ENCODE peak calls at places on chromosomes 11 and 22, in five cellular contexts. K, P, Y, Q and Z are unnamed samples.

GRCh38 chr11:3710485-3711259 is 39.5 kb upstream of the CHRNA10 start:
- DNase-seq in K (no peak), P (no peak), Y (no peak), Q (peak), Z (no peak)

GRCh38 chr11:85941380-85941973 is 86.3 kb downstream of the CCDC83 start:
- DNase-seq in K (no peak), P (no peak), Y (peak), Q (peak), Z (peak)

GRCh38 chr22:20029550-20030225 is 8.8 kb downstream of the TANGO2 start:
- DNase-seq in K (no peak), P (no peak), Y (peak), Q (peak), Z (no peak)

GRCh38 chr11:132576706-132577105 is 955.6 kb downstream of the OPCML start:
- DNase-seq in K (no peak), P (no peak), Y (no peak), Q (no peak), Z (no peak)

GRCh38 chr11:73361953-73362776 is 14.0 kb upstream of the RELT start:
- DNase-seq in K (no peak), P (peak), Y (no peak), Q (no peak), Z (no peak)

GRCh38 chr11:92123540-92123939 is 101.1 kb upstream of the FAT3 start:
- DNase-seq in K (no peak), P (no peak), Y (no peak), Q (no peak), Z (no peak)

GRCh38 chr11:21415566-21415965 is 746.2 kb downstream of the NELL1 start:
- DNase-seq in K (no peak), P (no peak), Y (no peak), Q (no peak), Z (no peak)

GRCh38 chr11:121253951-121254350 is 38.6 kb upstream of the SC5D start:
- DNase-seq in K (no peak), P (no peak), Y (no peak), Q (no peak), Z (no peak)

GRCh38 chr11:19344661-19345518 is 104.1 kb upstream of the E2F8 start:
- DNase-seq in K (no peak), P (peak), Y (peak), Q (no peak), Z (peak)

GRCh38 chr11:111301004-111301839 is 2.9 kb downstream of the POU2AF3 start:
- DNase-seq in K (no peak), P (no peak), Y (no peak), Q (no peak), Z (no peak)

GRCh38 chr11:1049431-1049891 is 12.9 kb upstream of the MUC6 start:
- DNase-seq in K (no peak), P (no peak), Y (no peak), Q (no peak), Z (no peak)

GRCh38 chr22:39908121-39908520 is 7.2 kb downstream of the GRAP2 start:
- DNase-seq in K (no peak), P (no peak), Y (no peak), Q (no peak), Z (no peak)

GRCh38 chr11:86047275-86047991 is 21.5 kb downstream of the PICALM start:
- DNase-seq in K (no peak), P (no peak), Y (no peak), Q (peak), Z (no peak)

GRCh38 chr11:126163074-126163700 is 48.3 kb downstream of the RPUSD4 start:
- DNase-seq in K (no peak), P (peak), Y (no peak), Q (no peak), Z (no peak)

GRCh38 chr11:104905271-104905670 is 7.0 kb upstream of the CASP12 start:
- DNase-seq in K (no peak), P (no peak), Y (no peak), Q (no peak), Z (no peak)

GRCh38 chr22:47203554-47203991 is 441.1 kb downstream of the TBC1D22A start:
- DNase-seq in K (peak), P (no peak), Y (no peak), Q (no peak), Z (no peak)

GRCh38 chr11:86606849-86607481 is 65.5 kb downstream of the ME3 start:
- DNase-seq in K (no peak), P (no peak), Y (no peak), Q (no peak), Z (no peak)

GRCh38 chr22:40383905-40384304 is 13.5 kb downstream of the SGSM3 start:
- DNase-seq in K (no peak), P (no peak), Y (no peak), Q (no peak), Z (no peak)

GRCh38 chr22:30290318-30290678 is 993 bp upstream of the CASTOR1 start:
- DNase-seq in K (no peak), P (peak), Y (peak), Q (peak), Z (peak)

GRCh38 chr11:37370817-37371216 is 772.8 kb upstream of the RAG2 start:
- DNase-seq in K (no peak), P (no peak), Y (no peak), Q (no peak), Z (no peak)

GRCh38 chr11:34707462-34707840 is 86.6 kb downstream of the EHF start:
- DNase-seq in K (no peak), P (no peak), Y (no peak), Q (no peak), Z (no peak)

GRCh38 chr11:95764267-95764898 is 25.2 kb downstream of the FAM76B start:
- DNase-seq in K (no peak), P (no peak), Y (no peak), Q (peak), Z (peak)

GRCh38 chr11:60699282-60699681 is at the start of gene MS4A8:
- DNase-seq in K (no peak), P (no peak), Y (no peak), Q (no peak), Z (no peak)

GRCh38 chr11:2296913-2297622 is 4.7 kb downstream of the C11orf21 start:
- DNase-seq in K (no peak), P (peak), Y (no peak), Q (peak), Z (no peak)

GRCh38 chr11:47177229-47177845 is 658 bp upstream of the ARFGAP2 start:
- DNase-seq in K (no peak), P (peak), Y (peak), Q (peak), Z (peak)

GRCh38 chr22:30198152-30198845 is 48.3 kb downstream of the LIF start:
- DNase-seq in K (no peak), P (no peak), Y (no peak), Q (no peak), Z (peak)

GRCh38 chr11:27213232-27213660 is 149.8 kb downstream of the CCDC34 start:
- DNase-seq in K (no peak), P (no peak), Y (peak), Q (no peak), Z (no peak)

GRCh38 chr11:117997436-117998200 is 11.4 kb downstream of the IL10RA start:
- DNase-seq in K (no peak), P (no peak), Y (no peak), Q (no peak), Z (no peak)

GRCh38 chr11:60763692-60764369 is 7.2 kb downstream of the MS4A15 start:
- DNase-seq in K (peak), P (no peak), Y (no peak), Q (no peak), Z (peak)

GRCh38 chr11:130218501-130218900 is 58.9 kb downstream of the ST14 start:
- DNase-seq in K (no peak), P (no peak), Y (no peak), Q (no peak), Z (no peak)

GRCh38 chr11:86672007-86672621 is at the start of gene ME3:
- DNase-seq in K (peak), P (peak), Y (peak), Q (peak), Z (peak)

GRCh38 chr11:119664063-119664572 is 64.9 kb downstream of the NECTIN1 start:
- DNase-seq in K (no peak), P (peak), Y (no peak), Q (no peak), Z (no peak)

GRCh38 chr11:118634435-118635236 is 27.2 kb downstream of the PHLDB1 start:
- DNase-seq in K (no peak), P (peak), Y (peak), Q (no peak), Z (no peak)

GRCh38 chr11:26994579-26995210 is 783 bp downstream of the FIBIN start:
- DNase-seq in K (no peak), P (no peak), Y (no peak), Q (no peak), Z (no peak)

GRCh38 chr22:39472570-39473556 is 16.1 kb downstream of the MGAT3 start:
- DNase-seq in K (no peak), P (no peak), Y (no peak), Q (peak), Z (no peak)

GRCh38 chr22:23180301-23180892 is at the start of gene BCR:
- DNase-seq in K (no peak), P (peak), Y (peak), Q (peak), Z (peak)

GRCh38 chr22:45842141-45842831 is 134.7 kb downstream of the WNT7B start:
- DNase-seq in K (no peak), P (no peak), Y (no peak), Q (peak), Z (no peak)

GRCh38 chr22:22418957-22419356 is 89.6 kb downstream of the ZNF280B start:
- DNase-seq in K (no peak), P (no peak), Y (no peak), Q (no peak), Z (no peak)

DNA sequence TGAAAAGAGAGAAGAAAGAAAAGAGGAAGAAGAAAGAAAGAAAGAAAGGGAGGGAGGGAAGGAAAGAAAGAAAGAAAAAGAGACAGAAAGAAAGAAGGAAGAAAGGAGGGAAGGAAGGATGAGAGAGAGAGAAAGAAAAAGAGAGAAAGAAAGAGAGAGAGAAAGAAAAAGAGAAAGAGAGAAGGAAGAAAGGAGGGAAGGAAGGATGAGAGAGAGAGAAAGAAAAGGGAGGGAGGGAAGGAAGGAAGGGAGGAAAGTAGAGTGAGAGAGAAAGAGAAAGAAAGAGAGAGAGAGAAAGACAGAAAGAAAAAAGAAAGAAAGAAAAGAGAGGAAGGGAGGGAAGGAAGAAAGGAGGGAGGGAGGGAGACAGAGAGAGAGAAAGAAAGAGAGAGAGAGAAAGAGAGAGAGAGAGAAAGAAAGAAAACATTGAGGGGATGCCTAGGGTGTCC is 11.5 kb upstream of the RAC2 start:
- DNase-seq in K (no peak), P (no peak), Y (no peak), Q (no peak), Z (no peak)
- TF ChIP-seq CTCF in K (no peak), P (no peak), Y (no peak), Q (no peak), Z (no peak)

DNA sequence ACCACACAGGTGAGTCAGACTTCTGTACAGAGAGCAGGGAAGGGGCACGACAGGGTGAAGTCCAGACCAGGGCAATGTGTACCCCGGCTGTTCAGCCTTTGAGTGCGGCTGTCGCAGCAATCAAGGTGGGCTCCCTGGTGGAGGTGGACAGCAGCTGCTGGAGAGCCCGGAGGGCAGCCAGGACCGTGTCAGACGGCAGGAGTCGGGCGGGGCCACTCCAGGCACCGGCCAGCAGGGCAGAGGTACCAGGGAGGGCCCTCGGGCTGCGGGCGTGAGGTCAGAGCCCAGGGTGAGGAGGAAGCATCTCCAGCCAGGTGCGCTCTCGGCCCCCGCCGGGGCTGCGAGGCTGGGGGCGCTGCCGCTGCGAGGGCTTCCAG is 802 bp upstream of the PIM3 start:
- DNase-seq in K (no peak), P (no peak), Y (no peak), Q (no peak), Z (no peak)
- TF ChIP-seq CTCF in K (no peak), P (no peak), Y (no peak), Q (no peak), Z (no peak)

GRCh38 chr11:113591122-113591521 is 115.0 kb downstream of the TMPRSS5 start:
- DNase-seq in K (no peak), P (no peak), Y (no peak), Q (no peak), Z (no peak)

GRCh38 chr11:113584371-113584770 is 109.2 kb upstream of the DRD2 start:
- DNase-seq in K (no peak), P (no peak), Y (no peak), Q (no peak), Z (no peak)

GRCh38 chr11:113581713-113582112 is 106.5 kb upstream of the DRD2 start:
- DNase-seq in K (no peak), P (no peak), Y (no peak), Q (no peak), Z (no peak)

GRCh38 chr11:113587318-113587739 is 112.1 kb upstream of the DRD2 start:
- DNase-seq in K (no peak), P (no peak), Y (no peak), Q (no peak), Z (peak)
- TF ChIP-seq CTCF in K (no peak), P (no peak), Y (no peak), Q (no peak), Z (peak)

DNA sequence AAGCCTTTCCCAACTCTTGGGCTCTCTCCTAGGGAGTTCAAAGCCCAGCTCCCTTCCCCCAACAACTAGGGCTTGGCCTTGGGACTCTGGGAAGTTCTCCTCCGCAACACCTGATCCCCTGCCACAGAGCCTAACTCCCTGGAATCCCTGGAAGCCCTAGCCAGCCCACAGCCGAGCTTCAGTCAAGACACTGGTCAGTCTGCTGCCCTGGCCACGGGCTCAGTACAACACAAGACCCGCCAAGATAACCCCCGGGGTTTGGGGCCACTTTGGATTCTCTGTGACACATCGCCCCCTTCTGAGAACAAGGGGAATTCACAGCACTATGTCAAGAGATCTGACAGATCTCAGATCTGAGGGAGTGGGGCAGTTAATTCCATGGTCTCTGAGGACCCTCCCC is 58.3 kb downstream of the SLC22A12 start:
- DNase-seq in K (no peak), P (peak), Y (no peak), Q (peak), Z (peak)
- TF ChIP-seq CTCF in K (no peak), P (peak), Y (peak), Q (peak), Z (peak)

DNA sequence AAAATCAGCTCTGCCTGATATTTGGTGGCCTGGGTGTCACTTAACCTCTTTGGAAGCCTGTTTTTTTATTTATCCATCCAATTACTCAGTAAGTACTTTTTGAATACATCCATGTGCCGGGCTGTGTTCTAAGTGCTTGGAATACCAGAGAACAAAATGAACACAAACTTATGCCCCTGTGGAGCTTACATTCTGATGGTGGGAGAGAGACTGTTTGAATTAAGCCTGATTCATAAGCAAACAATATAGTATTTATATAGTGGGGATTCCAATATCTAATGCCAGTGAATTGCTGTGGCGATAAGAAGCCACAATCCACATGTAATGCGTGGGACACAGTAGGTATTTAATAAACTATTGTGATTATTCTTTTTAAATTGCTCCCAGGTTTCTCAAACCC is 19.4 kb downstream of the KCNJ5 start:
- DNase-seq in K (no peak), P (no peak), Y (no peak), Q (no peak), Z (no peak)
- TF ChIP-seq CTCF in K (no peak), P (no peak), Y (no peak), Q (no peak), Z (no peak)